ENCODE peak calls at places on chromosomes 16 and 17, in nine cellular contexts. K is Jurkat, Clone E6-1; X is AG04450; Z is fibroblast of villous mesenchyme; M is prostate gland; Q is stomach; Y is AG09309; L is epithelial cell of proximal tubule; J is right atrium auricular region. R is an unnamed sample.
A peak's percentile ranks its signal among the peaks of the same experiment; 100 is the strongest.

GRCh38 chr17:2814499-2815341 is 18.5 kb downstream of the RAP1GAP2 start:
- DNase-seq in K (peak; percentile 94), Y (no peak), M (no peak), Q (no peak), X (no peak), Z (no peak), L (no peak), J (no peak), R (peak; percentile 84)

GRCh38 chr17:73172252-73172651 is 7.4 kb downstream of the SSTR2 start:
- DNase-seq in M (no peak), X (no peak), Z (no peak), Q (no peak), L (no peak), K (no peak), Y (no peak), J (no peak), R (no peak)

GRCh38 chr16:84194470-84195200 is 3.7 kb downstream of the ADAD2 start:
- DNase-seq in X (no peak), L (no peak), Q (no peak), J (no peak), K (peak; percentile 73), M (no peak), Y (no peak), Z (no peak), R (no peak)

GRCh38 chr17:32820440-32820839 is 56.5 kb downstream of the MYO1D start:
- DNase-seq in Q (no peak), Z (no peak), L (no peak), M (no peak), X (no peak), Y (no peak), J (no peak), K (no peak), R (no peak)

GRCh38 chr16:11370084-11370931 is 25.0 kb downstream of the RMI2 start:
- DNase-seq in X (no peak), Y (no peak), J (no peak), L (peak; percentile 96), K (no peak), M (no peak), Z (peak; percentile 21), Q (no peak), R (peak; percentile 71)

GRCh38 chr16:84839956-84840355 is 20.2 kb downstream of the CRISPLD2 start:
- DNase-seq in X (no peak), L (peak; percentile 69), M (no peak), Z (peak; percentile 66), Y (peak; percentile 61), Q (no peak), J (no peak), K (no peak), R (no peak)

GRCh38 chr16:71440669-71441347 is 1.0 kb downstream of the TLE7 start:
- DNase-seq in Q (no peak), Y (no peak), Z (no peak), K (no peak), J (no peak), M (no peak), L (no peak), X (no peak), R (no peak)

GRCh38 chr17:18257747-18258355 is 687 bp downstream of the FLII start:
- DNase-seq in Q (peak; percentile 75), Y (no peak), L (no peak), M (peak; percentile 54), J (peak; percentile 91), K (no peak), X (no peak), Z (peak; percentile 73), R (peak; percentile 56)

GRCh38 chr17:28662527-28662829 is 473 bp downstream of the SUPT6H start:
- DNase-seq in Y (no peak), M (no peak), X (no peak), Q (no peak), Z (no peak), K (no peak), L (no peak), J (no peak), R (no peak)

GRCh38 chr17:28661635-28662526 is at the start of the genes SDF2 and SUPT6H:
- DNase-seq in L (no peak), M (peak; percentile 90), X (no peak), Y (no peak), J (peak; percentile 90), Z (peak; percentile 90), K (peak; percentile 77), Q (peak; percentile 93), R (peak; percentile 91)

GRCh38 chr17:28665994-28666393 is 4.0 kb downstream of the SUPT6H start:
- DNase-seq in K (no peak), J (no peak), Z (no peak), Q (no peak), L (no peak), Y (no peak), M (no peak), X (no peak), R (no peak)

GRCh38 chr17:28667870-28668269 is 5.9 kb downstream of the SUPT6H start:
- DNase-seq in M (no peak), Z (no peak), J (no peak), K (no peak), Q (no peak), L (no peak), X (no peak), Y (no peak), R (no peak)

DNA sequence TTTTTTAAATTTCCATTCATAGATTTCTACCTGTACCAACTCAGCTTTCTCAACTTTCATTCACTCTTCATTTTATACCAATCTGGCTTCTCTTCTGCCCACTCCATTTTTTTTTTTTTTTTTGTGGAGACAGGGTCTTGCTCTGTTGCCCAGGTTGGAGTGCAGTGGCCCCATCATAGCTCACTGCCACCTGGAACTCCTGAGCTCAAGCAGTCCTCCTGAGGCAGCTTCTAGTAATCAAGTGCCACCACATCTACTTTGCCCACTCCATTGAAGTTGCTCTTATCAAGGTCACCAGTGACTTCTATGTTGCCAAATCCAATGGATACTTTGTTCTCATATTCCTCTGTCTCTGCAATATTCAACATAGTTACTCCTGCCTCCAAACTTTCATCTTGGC is 1.7 kb downstream of the SUPT6H start:
- DNase-seq in Y (no peak), Q (no peak), J (no peak), Z (no peak), L (no peak), K (no peak), X (no peak), M (no peak), R (no peak)
- H3K4me3 ChIP-seq in Y (peak overlapping the region; percentile 1), Q (peak overlapping the region; percentile 12), J (no peak overlapping the region), Z (no peak overlapping the region), L (peak overlapping the region; percentile 87), K (no peak overlapping the region), X (peak overlapping the region; percentile 93), M (no peak overlapping the region), R (peak overlapping the region; percentile 97)

GRCh38 chr17:77432791-77433190 is 292.0 kb downstream of the SEC14L1 start:
- DNase-seq in Y (no peak), K (no peak), L (no peak), Z (no peak), Q (no peak), M (no peak), J (no peak), X (no peak), R (no peak)

GRCh38 chr17:77432034-77432554 is 291.3 kb downstream of the SEC14L1 start:
- DNase-seq in M (no peak), J (no peak), Y (no peak), X (no peak), Z (no peak), Q (no peak), K (no peak), L (no peak), R (no peak)

GRCh38 chr17:77434136-77435114 is 293.7 kb downstream of the SEC14L1 start:
- DNase-seq in Y (no peak), Q (no peak), M (no peak), Z (no peak), K (no peak), X (no peak), J (no peak), L (no peak), R (no peak)

GRCh38 chr17:77435272-77436057 is 294.7 kb downstream of the SEC14L1 start:
- DNase-seq in Z (no peak), Q (no peak), K (no peak), Y (no peak), X (no peak), M (no peak), J (no peak), L (no peak), R (no peak)

DNA sequence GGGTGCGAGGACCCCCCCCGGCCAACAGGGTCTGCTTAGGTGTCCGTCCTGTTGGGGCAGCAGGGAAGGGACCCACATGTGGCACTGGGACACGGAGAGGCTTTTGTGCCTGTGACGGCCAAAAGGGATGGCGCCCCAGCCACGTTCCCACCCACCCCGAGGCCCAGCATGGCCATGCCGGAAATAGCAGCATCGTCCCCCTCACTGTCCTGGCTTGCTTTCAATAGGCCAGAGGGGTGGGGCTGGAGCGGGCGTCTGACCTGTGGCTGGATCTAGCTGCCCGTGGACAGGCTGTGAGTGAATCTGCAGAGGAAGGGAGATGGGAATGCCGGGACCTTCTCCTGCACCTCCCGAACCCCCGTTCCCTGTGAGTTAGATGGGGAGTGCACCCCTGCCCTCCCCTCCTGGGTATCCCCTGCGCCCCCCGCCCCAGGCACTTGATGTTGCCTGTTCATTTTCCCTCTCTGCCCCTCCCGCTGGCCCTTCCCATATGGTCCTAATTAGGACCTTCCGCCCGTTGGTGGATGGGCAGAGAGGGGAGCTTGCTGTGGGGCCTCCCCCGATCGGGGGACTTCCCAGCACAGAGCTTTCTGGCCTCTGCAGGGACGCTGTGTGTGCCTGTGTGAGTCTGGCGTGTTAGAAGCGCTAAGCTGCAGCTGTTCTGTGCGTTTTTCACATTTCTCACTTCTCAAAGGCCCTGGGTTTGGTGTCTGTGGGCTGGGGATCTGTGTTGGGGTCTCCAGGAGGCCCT is 292.8 kb downstream of the SEC14L1 start:
- DNase-seq in L (no peak), Z (peak; percentile 80), K (no peak), Y (no peak), J (no peak), Q (no peak), M (no peak), X (no peak), R (no peak)
- H3K4me3 ChIP-seq in L (no peak overlapping the region), Z (peak overlapping the region; percentile 21), K (no peak overlapping the region), Y (no peak overlapping the region), J (no peak overlapping the region), Q (peak overlapping the region; percentile 10), M (no peak overlapping the region), X (peak overlapping the region; percentile 10), R (no peak overlapping the region)

GRCh38 chr17:74431568-74432483 is at the start of gene GPRC5C:
- DNase-seq in M (peak; percentile 96), J (peak; percentile 77), Y (no peak), Q (peak; percentile 95), L (no peak), Z (peak; percentile 33), X (no peak), K (no peak), R (peak; percentile 63)
- H3K4me3 ChIP-seq in M (peak within 1 kb of the TSS; percentile 72), J (peak within 1 kb of the TSS; percentile 68), Y (peak within 1 kb of the TSS; percentile 21), Q (peak within 1 kb of the TSS; percentile 66), L (peak within 1 kb of the TSS; percentile 98), Z (peak within 1 kb of the TSS; percentile 56), X (no peak within 1 kb of the TSS), K (no peak within 1 kb of the TSS), R (peak within 1 kb of the TSS; percentile 31)

DNA sequence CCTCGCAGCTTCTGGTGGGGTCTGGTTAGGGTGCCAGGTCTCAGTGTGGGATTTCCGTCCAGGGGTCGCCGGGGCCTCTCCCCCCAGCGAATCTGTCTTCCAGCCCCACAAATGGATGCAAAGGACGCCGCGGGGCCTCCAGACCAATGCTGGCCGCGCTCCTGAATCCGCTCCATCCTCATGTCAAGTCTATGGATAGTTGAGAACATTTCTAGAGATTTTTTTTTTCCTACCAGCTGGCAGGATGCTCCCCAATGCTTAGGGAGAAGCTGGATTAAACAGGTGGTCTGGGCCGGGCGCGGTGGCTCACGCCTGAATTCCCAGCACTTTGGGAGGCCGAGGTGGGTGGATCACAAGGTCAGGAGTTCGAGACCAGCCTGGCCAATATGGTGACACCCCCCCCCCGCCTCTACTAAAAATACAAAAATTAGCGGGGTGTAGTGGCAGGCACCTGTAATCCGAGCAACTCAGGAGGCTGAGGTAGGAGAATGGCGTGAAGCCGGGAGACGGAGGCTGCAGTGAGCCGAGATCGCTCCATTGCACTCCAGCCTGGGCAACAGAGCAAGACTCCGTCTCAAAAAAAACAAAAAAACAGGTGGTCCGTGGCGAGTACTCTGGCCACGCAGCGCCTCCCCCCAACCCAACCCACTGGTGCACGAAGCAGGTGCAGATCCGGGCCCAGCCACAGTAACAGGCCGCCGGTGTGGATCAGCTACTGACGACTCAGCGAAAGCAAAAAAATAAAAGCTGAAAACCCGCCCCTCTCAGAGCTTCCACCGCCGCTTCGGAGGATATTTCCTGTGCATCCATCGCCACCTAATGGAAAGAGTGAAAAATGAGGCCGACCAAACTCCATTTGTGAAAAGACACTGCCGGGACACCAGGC is 1.1 kb upstream of the NXN start:
- DNase-seq in Y (no peak), X (no peak), J (peak; percentile 84), K (peak; percentile 88), Q (peak; percentile 81), L (peak; percentile 35), M (peak; percentile 83), Z (peak; percentile 90), R (peak; percentile 72)
- H3K4me3 ChIP-seq in Y (peak overlapping the region; percentile 58), X (peak overlapping the region; percentile 61), J (peak overlapping the region; percentile 81), K (peak overlapping the region; percentile 50), Q (peak overlapping the region; percentile 77), L (peak overlapping the region; percentile 60), M (peak overlapping the region; percentile 56), Z (peak overlapping the region; percentile 63), R (peak overlapping the region; percentile 56)